ENCODE peak calls at places on chromosomes 7 and 10, in seven cellular contexts. One of them, this sample, is unnamed. For H3K9me3, the result is how much of the 10 kb centered on the place peaks cover.

GRCh38 chr10:83987216-83987615 is 152.1 kb upstream of the GHITM start:
- DNase-seq in thyroid gland: no peak
- DNase-seq in cardiac muscle cell: no peak
- DNase-seq in uterus: no peak
- DNase-seq in PC-3: no peak
- DNase-seq in psoas muscle: no peak
- DNase-seq in pancreas: no peak
- DNase-seq in this sample: no peak

GRCh38 chr10:72665925-72666324 is 26.0 kb upstream of the MCU start:
- DNase-seq in thyroid gland: no peak
- DNase-seq in cardiac muscle cell: no peak
- DNase-seq in uterus: no peak
- DNase-seq in PC-3: peak
- DNase-seq in psoas muscle: no peak
- DNase-seq in pancreas: no peak
- DNase-seq in this sample: no peak

GRCh38 chr7:151608031-151608551 is 88.4 kb upstream of the RHEB start:
- DNase-seq in thyroid gland: no peak
- DNase-seq in cardiac muscle cell: no peak
- DNase-seq in uterus: no peak
- DNase-seq in PC-3: peak
- DNase-seq in psoas muscle: no peak
- DNase-seq in pancreas: no peak
- DNase-seq in this sample: no peak

GRCh38 chr7:44052771-44053365 is 8.4 kb downstream of the DBNL start:
- DNase-seq in thyroid gland: no peak
- DNase-seq in cardiac muscle cell: no peak
- DNase-seq in uterus: peak
- DNase-seq in PC-3: no peak
- DNase-seq in psoas muscle: no peak
- DNase-seq in pancreas: no peak
- DNase-seq in this sample: no peak

GRCh38 chr10:99612167-99612831 is 7.9 kb downstream of the SLC25A28 start:
- DNase-seq in thyroid gland: peak
- DNase-seq in cardiac muscle cell: peak
- DNase-seq in uterus: peak
- DNase-seq in PC-3: peak
- DNase-seq in psoas muscle: no peak
- DNase-seq in pancreas: peak
- DNase-seq in this sample: no peak

GRCh38 chr7:2048006-2048405 is 184.7 kb downstream of the MAD1L1 start:
- DNase-seq in thyroid gland: no peak
- DNase-seq in cardiac muscle cell: no peak
- DNase-seq in uterus: no peak
- DNase-seq in PC-3: no peak
- DNase-seq in psoas muscle: peak
- DNase-seq in pancreas: no peak
- DNase-seq in this sample: no peak

GRCh38 chr10:45454262-45454661 is 80.2 kb downstream of the ALOX5 start:
- DNase-seq in thyroid gland: no peak
- DNase-seq in cardiac muscle cell: peak
- DNase-seq in uterus: no peak
- DNase-seq in PC-3: no peak
- DNase-seq in psoas muscle: no peak
- DNase-seq in pancreas: peak
- DNase-seq in this sample: no peak

GRCh38 chr7:4849390-4849789 is 12.4 kb downstream of the PAPOLB start:
- DNase-seq in thyroid gland: peak
- DNase-seq in cardiac muscle cell: peak
- DNase-seq in uterus: no peak
- DNase-seq in PC-3: peak
- DNase-seq in psoas muscle: no peak
- DNase-seq in pancreas: no peak
- DNase-seq in this sample: no peak

GRCh38 chr7:41862261-41862660 is 159.4 kb upstream of the INHBA start:
- DNase-seq in thyroid gland: no peak
- DNase-seq in cardiac muscle cell: no peak
- DNase-seq in uterus: no peak
- DNase-seq in PC-3: no peak
- DNase-seq in psoas muscle: no peak
- DNase-seq in pancreas: no peak
- DNase-seq in this sample: no peak

GRCh38 chr7:34224259-34224658 is 318.9 kb downstream of the BMPER start:
- DNase-seq in thyroid gland: no peak
- DNase-seq in cardiac muscle cell: no peak
- DNase-seq in uterus: no peak
- DNase-seq in PC-3: no peak
- DNase-seq in psoas muscle: no peak
- DNase-seq in pancreas: no peak
- DNase-seq in this sample: no peak

GRCh38 chr7:44247868-44248651 is 47.3 kb downstream of the YKT6 start:
- DNase-seq in thyroid gland: no peak
- DNase-seq in cardiac muscle cell: no peak
- DNase-seq in uterus: no peak
- DNase-seq in PC-3: no peak
- DNase-seq in psoas muscle: no peak
- DNase-seq in pancreas: no peak
- DNase-seq in this sample: no peak

GRCh38 chr10:119498889-119499864 is 43.3 kb downstream of the RGS10 start:
- DNase-seq in thyroid gland: no peak
- DNase-seq in cardiac muscle cell: peak
- DNase-seq in uterus: no peak
- DNase-seq in PC-3: no peak
- DNase-seq in psoas muscle: no peak
- DNase-seq in pancreas: no peak
- DNase-seq in this sample: no peak

GRCh38 chr10:119362122-119362521 is 154.8 kb downstream of the GRK5 start:
- DNase-seq in thyroid gland: no peak
- DNase-seq in cardiac muscle cell: no peak
- DNase-seq in uterus: no peak
- DNase-seq in PC-3: no peak
- DNase-seq in psoas muscle: no peak
- DNase-seq in pancreas: no peak
- DNase-seq in this sample: no peak

GRCh38 chr10:127569210-127569609 is 20.1 kb downstream of the NPS start:
- DNase-seq in thyroid gland: no peak
- DNase-seq in cardiac muscle cell: no peak
- DNase-seq in uterus: no peak
- DNase-seq in PC-3: no peak
- DNase-seq in psoas muscle: no peak
- DNase-seq in pancreas: no peak
- DNase-seq in this sample: no peak

GRCh38 chr7:20438665-20439376 is 108.1 kb downstream of the ITGB8 start:
- DNase-seq in thyroid gland: no peak
- DNase-seq in cardiac muscle cell: no peak
- DNase-seq in uterus: no peak
- DNase-seq in PC-3: no peak
- DNase-seq in psoas muscle: no peak
- DNase-seq in pancreas: no peak
- DNase-seq in this sample: no peak

GRCh38 chr10:88991161-88991899 is 732 bp downstream of the FAS start:
- DNase-seq in thyroid gland: peak
- DNase-seq in cardiac muscle cell: peak
- DNase-seq in uterus: peak
- DNase-seq in PC-3: peak
- DNase-seq in psoas muscle: peak
- DNase-seq in pancreas: peak
- DNase-seq in this sample: peak

GRCh38 chr10:112280205-112280921 is 2.8 kb upstream of the TECTB start:
- DNase-seq in thyroid gland: no peak
- DNase-seq in cardiac muscle cell: no peak
- DNase-seq in uterus: no peak
- DNase-seq in PC-3: peak
- DNase-seq in psoas muscle: no peak
- DNase-seq in pancreas: no peak
- DNase-seq in this sample: no peak

GRCh38 chr10:91598211-91598981 is 34.5 kb downstream of the PPP1R3C start:
- DNase-seq in thyroid gland: no peak
- DNase-seq in cardiac muscle cell: peak
- DNase-seq in uterus: no peak
- DNase-seq in PC-3: peak
- DNase-seq in psoas muscle: no peak
- DNase-seq in pancreas: no peak
- DNase-seq in this sample: no peak

GRCh38 chr10:12974845-12975199 is 26.7 kb downstream of the CCDC3 start:
- DNase-seq in thyroid gland: no peak
- DNase-seq in cardiac muscle cell: no peak
- DNase-seq in uterus: no peak
- DNase-seq in PC-3: no peak
- DNase-seq in psoas muscle: no peak
- DNase-seq in pancreas: no peak
- DNase-seq in this sample: no peak

GRCh38 chr10:105181616-105182015 is 540.5 kb downstream of the SORCS3 start:
- DNase-seq in thyroid gland: no peak
- DNase-seq in cardiac muscle cell: no peak
- DNase-seq in uterus: no peak
- DNase-seq in PC-3: no peak
- DNase-seq in psoas muscle: no peak
- DNase-seq in pancreas: no peak
- DNase-seq in this sample: no peak

GRCh38 chr7:93332172-93332571 is 100.0 kb downstream of the VPS50 start:
- DNase-seq in thyroid gland: no peak
- DNase-seq in cardiac muscle cell: no peak
- DNase-seq in uterus: no peak
- DNase-seq in PC-3: no peak
- DNase-seq in psoas muscle: no peak
- DNase-seq in pancreas: no peak
- DNase-seq in this sample: no peak

GRCh38 chr7:54812747-54813146 is 53.7 kb upstream of the SEC61G start:
- DNase-seq in thyroid gland: no peak
- DNase-seq in cardiac muscle cell: no peak
- DNase-seq in uterus: no peak
- DNase-seq in PC-3: no peak
- DNase-seq in psoas muscle: no peak
- DNase-seq in pancreas: no peak
- DNase-seq in this sample: no peak

GRCh38 chr10:131396108-131397010 is 84.8 kb upstream of the TCERG1L start:
- DNase-seq in thyroid gland: no peak
- DNase-seq in cardiac muscle cell: no peak
- DNase-seq in uterus: no peak
- DNase-seq in PC-3: no peak
- DNase-seq in psoas muscle: no peak
- DNase-seq in pancreas: no peak
- DNase-seq in this sample: no peak

GRCh38 chr10:116796910-116797513 is 52.3 kb upstream of the ENO4 start:
- DNase-seq in thyroid gland: peak
- DNase-seq in cardiac muscle cell: peak
- DNase-seq in uterus: peak
- DNase-seq in PC-3: peak
- DNase-seq in psoas muscle: peak
- DNase-seq in pancreas: peak
- DNase-seq in this sample: peak

GRCh38 chr7:54978364-54979116 is 40.3 kb upstream of the EGFR start:
- DNase-seq in thyroid gland: no peak
- DNase-seq in cardiac muscle cell: no peak
- DNase-seq in uterus: no peak
- DNase-seq in PC-3: no peak
- DNase-seq in psoas muscle: no peak
- DNase-seq in pancreas: no peak
- DNase-seq in this sample: no peak

GRCh38 chr10:64396105-64396504 is 874.9 kb downstream of the REEP3 start:
- DNase-seq in thyroid gland: no peak
- DNase-seq in cardiac muscle cell: peak
- DNase-seq in uterus: no peak
- DNase-seq in PC-3: peak
- DNase-seq in psoas muscle: no peak
- DNase-seq in pancreas: no peak
- DNase-seq in this sample: no peak

GRCh38 chr10:87503892-87504291 is 801 bp upstream of the MINPP1 start:
- DNase-seq in thyroid gland: no peak
- DNase-seq in cardiac muscle cell: no peak
- DNase-seq in uterus: no peak
- DNase-seq in PC-3: no peak
- DNase-seq in psoas muscle: no peak
- DNase-seq in pancreas: no peak
- DNase-seq in this sample: no peak

DNA sequence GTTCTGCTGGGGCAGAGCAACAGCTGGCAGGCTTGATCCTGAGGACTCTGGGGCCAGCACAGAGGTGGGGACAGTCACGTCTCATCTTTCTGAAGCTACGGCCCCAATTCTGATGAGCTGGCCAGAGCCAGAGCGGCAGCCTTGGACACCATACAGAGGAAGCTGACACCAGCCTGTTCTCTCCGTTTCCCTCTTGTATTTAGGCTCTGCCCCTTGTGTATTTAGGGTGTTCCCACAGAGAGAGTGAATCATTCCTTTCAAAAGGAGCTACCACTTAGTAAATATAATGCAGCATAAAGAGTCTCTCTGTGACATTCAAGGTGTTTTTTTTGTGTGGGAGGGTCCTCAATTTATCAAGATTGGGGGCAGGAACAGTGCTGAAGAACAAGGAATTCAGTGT is 109.2 kb downstream of the ZNF248 start:
- DNase-seq in thyroid gland: no peak
- DNase-seq in cardiac muscle cell: no peak
- DNase-seq in uterus: no peak
- DNase-seq in PC-3: peak
- DNase-seq in psoas muscle: no peak
- DNase-seq in pancreas: no peak
- DNase-seq in this sample: no peak
- H3K9me3 ChIP-seq in thyroid gland: under half
- H3K9me3 ChIP-seq in cardiac muscle cell: under half
- H3K9me3 ChIP-seq in uterus: under half
- H3K9me3 ChIP-seq in PC-3: under half
- H3K9me3 ChIP-seq in psoas muscle: under half
- H3K9me3 ChIP-seq in pancreas: under half
- H3K9me3 ChIP-seq in this sample: under half

GRCh38 chr10:86363184-86363832 is 3.3 kb downstream of the GRID1 start:
- DNase-seq in thyroid gland: peak
- DNase-seq in cardiac muscle cell: peak
- DNase-seq in uterus: no peak
- DNase-seq in PC-3: no peak
- DNase-seq in psoas muscle: no peak
- DNase-seq in pancreas: no peak
- DNase-seq in this sample: peak
- H3K4me3 ChIP-seq in thyroid gland: no peak
- H3K4me3 ChIP-seq in cardiac muscle cell: peak
- H3K4me3 ChIP-seq in uterus: no peak
- H3K4me3 ChIP-seq in PC-3: no peak
- H3K4me3 ChIP-seq in psoas muscle: peak
- H3K4me3 ChIP-seq in pancreas: peak
- H3K4me3 ChIP-seq in this sample: peak

DNA sequence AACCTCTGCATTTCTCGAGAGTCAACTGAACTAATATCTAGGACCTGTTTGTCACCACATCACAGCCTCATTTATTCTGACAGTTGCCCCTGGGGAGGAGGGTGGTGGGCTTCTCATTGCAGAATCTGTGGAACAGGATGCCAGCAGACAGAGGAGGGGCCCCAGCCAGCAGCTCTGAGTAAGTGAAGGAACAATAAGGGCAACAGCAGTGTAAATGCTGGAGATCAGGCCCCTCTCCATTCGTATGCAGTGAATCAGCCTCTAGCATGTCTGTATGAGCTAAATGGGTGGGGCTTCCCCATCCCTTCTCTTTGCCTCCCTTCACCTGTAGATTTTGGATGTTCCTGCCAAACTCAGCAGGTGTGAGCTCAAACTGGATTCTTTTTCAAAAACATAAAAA is 7.7 kb upstream of the CPVL start:
- DNase-seq in thyroid gland: no peak
- DNase-seq in cardiac muscle cell: no peak
- DNase-seq in uterus: no peak
- DNase-seq in PC-3: peak
- DNase-seq in psoas muscle: no peak
- DNase-seq in pancreas: no peak
- DNase-seq in this sample: no peak
- H3K9me3 ChIP-seq in thyroid gland: under half
- H3K9me3 ChIP-seq in cardiac muscle cell: under half
- H3K9me3 ChIP-seq in uterus: under half
- H3K9me3 ChIP-seq in PC-3: under half
- H3K9me3 ChIP-seq in psoas muscle: under half
- H3K9me3 ChIP-seq in pancreas: under half
- H3K9me3 ChIP-seq in this sample: under half

GRCh38 chr10:98466916-98467505 is 20.3 kb upstream of the HPS1 start:
- DNase-seq in thyroid gland: no peak
- DNase-seq in cardiac muscle cell: peak
- DNase-seq in uterus: no peak
- DNase-seq in PC-3: no peak
- DNase-seq in psoas muscle: no peak
- DNase-seq in pancreas: no peak
- DNase-seq in this sample: no peak
- H3K4me3 ChIP-seq in thyroid gland: no peak
- H3K4me3 ChIP-seq in cardiac muscle cell: no peak
- H3K4me3 ChIP-seq in uterus: no peak
- H3K4me3 ChIP-seq in PC-3: no peak
- H3K4me3 ChIP-seq in psoas muscle: no peak
- H3K4me3 ChIP-seq in pancreas: no peak
- H3K4me3 ChIP-seq in this sample: no peak

This sample was measured in gastrocnemius medialis.